ENCODE peak calls at places on chromosome 10, in six cellular contexts. O is colonic mucosa, D is GM12878, L is fibroblast of lung, E is cardiac muscle cell, R is GM23248. Z is an unnamed sample. For H3K27me3, the result is how much of the 10 kb centered on the place peaks cover.

GRCh38 chr10:3512263-3512662 is 272.7 kb downstream of the KLF6 start:
- DNase-seq in O (no peak), D (no peak), L (no peak), E (no peak), R (peak), Z (no peak)

GRCh38 chr10:108439397-108439796 is 1274.9 kb upstream of the SORCS1 start:
- DNase-seq in O (no peak), D (no peak), L (peak), E (no peak), R (peak), Z (no peak)

GRCh38 chr10:59896186-59896585 is 10.2 kb downstream of the CCDC6 start:
- DNase-seq in O (peak), D (no peak), L (no peak), E (peak), R (no peak), Z (no peak)

GRCh38 chr10:71078454-71079145 is 133.8 kb upstream of the UNC5B start:
- DNase-seq in O (peak), D (no peak), L (no peak), E (no peak), R (no peak), Z (no peak)

GRCh38 chr10:52488606-52489485 is 174.8 kb downstream of the DKK1 start:
- DNase-seq in O (no peak), D (no peak), L (peak), E (peak), R (peak), Z (no peak)

GRCh38 chr10:132337019-132337418 is 5.0 kb downstream of the LRRC27 start:
- DNase-seq in O (no peak), D (no peak), L (peak), E (no peak), R (peak), Z (no peak)

GRCh38 chr10:3107426-3107961 is 40.1 kb downstream of the PFKP start:
- DNase-seq in O (no peak), D (no peak), L (peak), E (no peak), R (peak), Z (peak)

GRCh38 chr10:93435621-93436385 is 46.3 kb downstream of the MYOF start:
- DNase-seq in O (no peak), D (no peak), L (peak), E (peak), R (peak), Z (no peak)

GRCh38 chr10:74058658-74059057 is 60.7 kb downstream of the VCL start:
- DNase-seq in O (no peak), D (no peak), L (no peak), E (peak), R (no peak), Z (no peak)

GRCh38 chr10:122551450-122551849 is 9.1 kb upstream of the DMBT1 start:
- DNase-seq in O (no peak), D (no peak), L (no peak), E (peak), R (no peak), Z (no peak)

GRCh38 chr10:101038486-101038885 is 7.5 kb downstream of the SFXN3 start:
- DNase-seq in O (no peak), D (no peak), L (no peak), E (no peak), R (no peak), Z (no peak)

GRCh38 chr10:104123397-104123796 is 1.4 kb downstream of the SFR1 start:
- DNase-seq in O (no peak), D (no peak), L (no peak), E (no peak), R (peak), Z (no peak)

GRCh38 chr10:62632071-62632809 is 172.3 kb upstream of the ADO start:
- DNase-seq in O (no peak), D (peak), L (peak), E (no peak), R (no peak), Z (no peak)

GRCh38 chr10:110471566-110472139 is 26.1 kb upstream of the DUSP5 start:
- DNase-seq in O (no peak), D (no peak), L (peak), E (no peak), R (peak), Z (peak)

DNA sequence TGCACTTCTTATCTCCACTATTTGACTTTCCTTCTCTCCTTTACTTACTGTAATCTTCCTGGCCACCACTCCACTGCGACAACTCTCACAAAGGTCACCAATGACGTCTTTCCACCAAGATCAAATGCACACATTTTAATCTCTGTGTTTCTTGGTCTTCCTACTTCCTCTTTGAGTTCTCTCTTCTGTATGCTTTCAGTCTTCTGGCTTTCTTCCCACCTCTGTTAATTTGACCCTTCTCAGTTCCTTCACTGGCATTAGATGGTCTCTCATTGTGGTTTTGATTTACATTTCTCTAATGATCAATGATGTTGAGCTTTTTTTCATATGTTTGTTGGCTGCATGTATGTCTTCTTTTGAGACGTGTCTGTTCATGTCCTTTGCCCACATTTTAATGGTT is 31.9 kb downstream of the FAM107B start:
- DNase-seq in O (peak), D (peak), L (no peak), E (no peak), R (no peak), Z (no peak)
- H3K27me3 ChIP-seq in O (under half), D (under half), L (under half), E (under half), R (under half), Z (under half)

GRCh38 chr10:102069066-102069465 is 3.9 kb downstream of the HPS6 start:
- DNase-seq in O (no peak), D (no peak), L (no peak), E (no peak), R (no peak), Z (no peak)

GRCh38 chr10:102068216-102068615 is 3.1 kb downstream of the HPS6 start:
- DNase-seq in O (peak), D (no peak), L (no peak), E (peak), R (peak), Z (no peak)

GRCh38 chr10:102065561-102066420 is 642 bp downstream of the HPS6 start:
- DNase-seq in O (peak), D (no peak), L (no peak), E (peak), R (peak), Z (no peak)

GRCh38 chr10:102066421-102067068 is 1.4 kb downstream of the HPS6 start:
- DNase-seq in O (no peak), D (no peak), L (no peak), E (no peak), R (peak), Z (no peak)

DNA sequence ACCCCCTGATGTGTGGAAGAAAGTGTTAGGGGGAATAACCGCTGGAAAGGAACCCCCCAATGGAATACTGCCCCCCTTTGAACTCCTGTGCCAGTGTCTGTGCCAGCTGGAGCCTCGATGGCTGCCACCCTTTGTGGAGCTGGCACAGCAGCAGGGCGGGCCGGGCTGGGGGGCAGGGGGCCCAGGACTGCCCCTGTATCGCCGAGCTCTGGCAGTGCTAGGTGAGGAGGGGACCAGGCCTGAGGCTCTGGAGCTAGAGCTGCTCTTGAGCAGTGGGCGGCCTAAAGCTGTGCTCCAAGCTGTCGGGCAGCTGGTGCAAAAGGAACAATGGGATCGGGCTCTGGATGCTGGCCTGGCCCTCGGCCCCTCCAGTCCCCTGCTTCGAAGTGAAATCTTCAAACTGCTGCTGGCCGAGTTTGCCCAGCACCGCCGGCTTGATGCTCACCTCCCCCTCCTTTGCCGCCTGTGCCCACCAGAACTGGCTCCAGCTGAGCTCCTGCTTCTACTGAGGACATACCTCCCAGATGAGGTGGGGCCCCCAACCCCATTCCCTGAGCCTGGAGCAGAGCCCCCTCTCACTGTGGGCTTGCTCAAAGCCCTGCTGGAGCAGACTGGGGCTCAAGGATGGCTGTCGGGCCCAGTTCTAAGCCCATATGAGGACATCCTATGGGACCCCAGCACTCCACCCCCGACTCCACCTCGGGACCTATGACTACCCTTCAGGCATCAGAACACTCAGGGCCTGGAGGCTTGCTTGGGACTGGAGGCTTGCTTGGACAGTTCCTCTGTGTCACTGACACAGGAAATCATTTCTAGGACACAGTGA is 2.2 kb downstream of the HPS6 start:
- DNase-seq in O (no peak), D (no peak), L (no peak), E (no peak), R (no peak), Z (no peak)
- H3K4me3 ChIP-seq in O (no peak), D (peak), L (no peak), E (no peak), R (peak), Z (no peak)

DNA sequence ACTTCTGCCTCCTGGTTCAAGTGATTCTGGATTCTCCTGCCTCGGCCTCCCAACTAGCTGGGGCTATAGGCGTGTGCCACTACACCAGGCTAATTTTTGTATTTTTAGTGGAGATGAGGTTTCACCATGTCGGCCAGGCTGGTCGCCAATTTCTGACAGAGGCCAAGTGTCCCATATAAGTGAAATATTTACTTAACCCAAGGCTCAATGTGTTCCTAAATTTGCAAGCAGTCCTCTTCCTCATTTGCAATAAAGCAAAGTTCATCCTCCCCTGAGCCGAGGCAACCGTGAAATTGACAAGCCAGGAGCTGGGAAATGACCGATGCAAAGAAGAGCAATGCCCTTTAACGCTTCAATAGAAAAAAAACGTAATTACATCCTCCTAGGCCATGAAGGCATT is 347.7 kb downstream of the FRMD4A start:
- DNase-seq in O (no peak), D (no peak), L (no peak), E (no peak), R (no peak), Z (no peak)
- H3K27ac ChIP-seq in O (no peak), D (no peak), L (no peak), E (no peak), R (no peak), Z (no peak)

DNA sequence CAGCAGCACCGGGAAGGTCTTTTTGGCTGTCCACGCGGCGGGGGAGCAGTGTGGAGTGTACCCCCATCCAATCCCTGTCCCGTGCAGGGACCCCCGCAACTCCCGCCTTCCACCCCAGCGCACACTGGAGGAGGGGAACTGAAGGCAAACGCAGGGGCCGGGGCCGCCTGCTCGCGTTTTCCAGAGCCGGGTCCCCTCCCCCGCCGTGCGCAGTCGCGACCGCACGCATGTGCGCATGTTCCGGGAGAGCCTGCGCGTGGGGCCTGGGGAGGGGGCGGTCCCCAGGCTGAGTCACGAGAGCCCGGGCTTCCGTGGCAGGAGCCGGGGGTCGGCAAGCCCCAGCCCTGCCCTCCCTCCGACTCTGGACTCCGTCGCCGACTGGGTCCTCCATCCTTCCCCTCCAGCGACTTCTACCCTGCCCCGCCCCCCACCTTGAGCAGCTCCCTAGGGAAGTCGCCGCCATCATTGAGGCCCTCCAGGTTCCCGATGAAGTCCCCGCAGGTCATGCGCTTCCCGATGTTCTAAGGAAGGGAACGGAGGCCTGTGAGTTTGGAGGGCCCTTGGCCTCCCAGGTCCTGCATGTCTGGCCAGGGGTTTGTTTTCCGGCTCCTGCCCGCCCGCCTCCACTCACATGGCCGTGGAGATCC is 8.0 kb downstream of the PSD start:
- DNase-seq in O (no peak), D (no peak), L (peak), E (peak), R (peak), Z (no peak)
- H3K27me3 ChIP-seq in O (under half), D (under half), L (half or more), E (under half), R (under half), Z (under half)

DNA sequence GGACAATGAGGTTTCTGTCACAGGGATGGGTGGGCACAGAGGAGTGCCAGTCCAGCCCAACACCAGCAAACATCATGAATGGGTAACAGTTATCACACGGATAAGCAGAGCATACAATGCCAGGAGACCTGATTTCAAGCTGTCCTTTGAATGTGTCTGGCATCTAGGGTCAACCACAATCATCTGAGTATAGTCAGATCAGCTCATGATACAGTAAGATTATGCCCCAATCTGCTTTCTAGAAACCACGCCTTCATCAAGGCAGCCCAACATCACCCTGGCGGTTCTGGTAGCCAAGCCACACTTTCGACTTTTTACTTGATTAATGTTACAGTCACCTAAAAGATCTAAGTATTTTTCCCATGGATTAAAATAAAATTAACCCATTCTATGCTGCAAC is 10.5 kb downstream of the FAM171A1 start:
- DNase-seq in O (no peak), D (no peak), L (peak), E (no peak), R (no peak), Z (no peak)
- H3K4me3 ChIP-seq in O (no peak), D (no peak), L (no peak), E (no peak), R (no peak), Z (no peak)